ENCODE peak calls at places on chromosomes 12 and 14, in five cellular contexts. One of them, this sample, is unnamed. For H3K4me1 and H3K36me3, the result is how much of the 10 kb centered on the place peaks cover.

GRCh38 chr14:64801046-64801445 is 78.7 kb downstream of the SPTB start:
- DNase-seq in PC-9: no peak
- DNase-seq in CD8-positive, alpha-beta T cell: no peak
- DNase-seq in neuronal stem cell: no peak
- DNase-seq in naive thymus-derived CD4-positive, alpha-beta T cell: no peak
- DNase-seq in this sample: no peak

GRCh38 chr12:82745807-82746206 is 59.1 kb downstream of the TMTC2 start:
- DNase-seq in CD8-positive, alpha-beta T cell: no peak
- DNase-seq in naive thymus-derived CD4-positive, alpha-beta T cell: no peak
- DNase-seq in PC-9: no peak
- DNase-seq in neuronal stem cell: no peak
- DNase-seq in this sample: no peak

GRCh38 chr14:102927878-102928411 is 5.5 kb downstream of the AMN start:
- DNase-seq in naive thymus-derived CD4-positive, alpha-beta T cell: no peak
- DNase-seq in PC-9: peak
- DNase-seq in neuronal stem cell: no peak
- DNase-seq in CD8-positive, alpha-beta T cell: no peak
- DNase-seq in this sample: no peak

GRCh38 chr14:68076451-68076850 is 256.9 kb downstream of the RAD51B start:
- DNase-seq in neuronal stem cell: no peak
- DNase-seq in naive thymus-derived CD4-positive, alpha-beta T cell: no peak
- DNase-seq in CD8-positive, alpha-beta T cell: no peak
- DNase-seq in PC-9: no peak
- DNase-seq in this sample: no peak

GRCh38 chr12:124487065-124487833 is 80.2 kb downstream of the NCOR2 start:
- DNase-seq in CD8-positive, alpha-beta T cell: no peak
- DNase-seq in neuronal stem cell: no peak
- DNase-seq in PC-9: no peak
- DNase-seq in naive thymus-derived CD4-positive, alpha-beta T cell: no peak
- DNase-seq in this sample: no peak

GRCh38 chr12:24739094-24739779 is 209.7 kb downstream of the BCAT1 start:
- DNase-seq in PC-9: no peak
- DNase-seq in naive thymus-derived CD4-positive, alpha-beta T cell: no peak
- DNase-seq in CD8-positive, alpha-beta T cell: no peak
- DNase-seq in neuronal stem cell: no peak
- DNase-seq in this sample: no peak

GRCh38 chr14:68789798-68790655 is 2.8 kb downstream of the ZFP36L1 start:
- DNase-seq in naive thymus-derived CD4-positive, alpha-beta T cell: no peak
- DNase-seq in CD8-positive, alpha-beta T cell: no peak
- DNase-seq in PC-9: peak
- DNase-seq in neuronal stem cell: no peak
- DNase-seq in this sample: no peak

GRCh38 chr12:86148612-86149011 is 107.6 kb downstream of the MGAT4C start:
- DNase-seq in naive thymus-derived CD4-positive, alpha-beta T cell: no peak
- DNase-seq in PC-9: no peak
- DNase-seq in neuronal stem cell: no peak
- DNase-seq in CD8-positive, alpha-beta T cell: no peak
- DNase-seq in this sample: no peak

GRCh38 chr12:111578276-111578970 is 20.7 kb downstream of the ATXN2 start:
- DNase-seq in CD8-positive, alpha-beta T cell: no peak
- DNase-seq in naive thymus-derived CD4-positive, alpha-beta T cell: no peak
- DNase-seq in PC-9: peak
- DNase-seq in neuronal stem cell: no peak
- DNase-seq in this sample: no peak

GRCh38 chr12:88895634-88896033 is 315.4 kb upstream of the KITLG start:
- DNase-seq in CD8-positive, alpha-beta T cell: no peak
- DNase-seq in PC-9: no peak
- DNase-seq in neuronal stem cell: no peak
- DNase-seq in naive thymus-derived CD4-positive, alpha-beta T cell: no peak
- DNase-seq in this sample: no peak

GRCh38 chr12:105205322-105206048 is 30.5 kb downstream of the APPL2 start:
- DNase-seq in CD8-positive, alpha-beta T cell: no peak
- DNase-seq in PC-9: no peak
- DNase-seq in naive thymus-derived CD4-positive, alpha-beta T cell: no peak
- DNase-seq in neuronal stem cell: no peak
- DNase-seq in this sample: no peak

GRCh38 chr14:71439247-71439646 is 493.0 kb upstream of the RGS6 start:
- DNase-seq in CD8-positive, alpha-beta T cell: no peak
- DNase-seq in neuronal stem cell: no peak
- DNase-seq in naive thymus-derived CD4-positive, alpha-beta T cell: no peak
- DNase-seq in PC-9: no peak
- DNase-seq in this sample: no peak

GRCh38 chr12:45192041-45192695 is 23.7 kb upstream of the ANO6 start:
- DNase-seq in naive thymus-derived CD4-positive, alpha-beta T cell: no peak
- DNase-seq in neuronal stem cell: no peak
- DNase-seq in CD8-positive, alpha-beta T cell: no peak
- DNase-seq in PC-9: peak
- DNase-seq in this sample: no peak

GRCh38 chr14:103143535-103143934 is 20.3 kb downstream of the TNFAIP2 start:
- DNase-seq in naive thymus-derived CD4-positive, alpha-beta T cell: no peak
- DNase-seq in PC-9: peak
- DNase-seq in neuronal stem cell: no peak
- DNase-seq in CD8-positive, alpha-beta T cell: no peak
- DNase-seq in this sample: no peak

GRCh38 chr14:63394856-63395255 is 76.1 kb upstream of the GPHB5 start:
- DNase-seq in CD8-positive, alpha-beta T cell: no peak
- DNase-seq in PC-9: no peak
- DNase-seq in neuronal stem cell: no peak
- DNase-seq in naive thymus-derived CD4-positive, alpha-beta T cell: no peak
- DNase-seq in this sample: no peak

GRCh38 chr12:19093218-19093617 is 36.3 kb upstream of the PLEKHA5 start:
- DNase-seq in PC-9: no peak
- DNase-seq in neuronal stem cell: no peak
- DNase-seq in naive thymus-derived CD4-positive, alpha-beta T cell: no peak
- DNase-seq in CD8-positive, alpha-beta T cell: no peak
- DNase-seq in this sample: no peak

GRCh38 chr14:37592288-37593274 is 2.5 kb downstream of the FOXA1 start:
- DNase-seq in naive thymus-derived CD4-positive, alpha-beta T cell: no peak
- DNase-seq in neuronal stem cell: peak
- DNase-seq in CD8-positive, alpha-beta T cell: no peak
- DNase-seq in PC-9: peak
- DNase-seq in this sample: no peak

GRCh38 chr14:50045039-50045711 is 71.2 kb downstream of the VCPKMT start:
- DNase-seq in CD8-positive, alpha-beta T cell: peak
- DNase-seq in neuronal stem cell: no peak
- DNase-seq in naive thymus-derived CD4-positive, alpha-beta T cell: peak
- DNase-seq in PC-9: peak
- DNase-seq in this sample: peak

GRCh38 chr12:118126119-118126757 is 9.7 kb upstream of the PEBP1 start:
- DNase-seq in naive thymus-derived CD4-positive, alpha-beta T cell: no peak
- DNase-seq in PC-9: no peak
- DNase-seq in neuronal stem cell: no peak
- DNase-seq in CD8-positive, alpha-beta T cell: no peak
- DNase-seq in this sample: no peak

GRCh38 chr14:70785556-70785955 is 23.8 kb downstream of the MAP3K9 start:
- DNase-seq in CD8-positive, alpha-beta T cell: no peak
- DNase-seq in PC-9: no peak
- DNase-seq in naive thymus-derived CD4-positive, alpha-beta T cell: no peak
- DNase-seq in neuronal stem cell: no peak
- DNase-seq in this sample: no peak

GRCh38 chr12:113298861-113299545 is 35.9 kb downstream of the SLC8B1 start:
- DNase-seq in CD8-positive, alpha-beta T cell: no peak
- DNase-seq in neuronal stem cell: no peak
- DNase-seq in naive thymus-derived CD4-positive, alpha-beta T cell: no peak
- DNase-seq in PC-9: no peak
- DNase-seq in this sample: no peak

GRCh38 chr12:29148065-29148957 is 767 bp upstream of the FAR2 start:
- DNase-seq in CD8-positive, alpha-beta T cell: no peak
- DNase-seq in neuronal stem cell: no peak
- DNase-seq in PC-9: peak
- DNase-seq in naive thymus-derived CD4-positive, alpha-beta T cell: peak
- DNase-seq in this sample: no peak

GRCh38 chr12:49825360-49825970 is 2.7 kb downstream of the NCKAP5L start:
- DNase-seq in PC-9: no peak
- DNase-seq in naive thymus-derived CD4-positive, alpha-beta T cell: no peak
- DNase-seq in CD8-positive, alpha-beta T cell: no peak
- DNase-seq in neuronal stem cell: no peak
- DNase-seq in this sample: no peak

GRCh38 chr14:90500665-90501370 is 104.0 kb downstream of the CALM1 start:
- DNase-seq in neuronal stem cell: no peak
- DNase-seq in naive thymus-derived CD4-positive, alpha-beta T cell: no peak
- DNase-seq in CD8-positive, alpha-beta T cell: no peak
- DNase-seq in PC-9: no peak
- DNase-seq in this sample: no peak

GRCh38 chr14:59454131-59454530 is 11.0 kb downstream of the GPR135 start:
- DNase-seq in neuronal stem cell: no peak
- DNase-seq in CD8-positive, alpha-beta T cell: no peak
- DNase-seq in naive thymus-derived CD4-positive, alpha-beta T cell: no peak
- DNase-seq in PC-9: no peak
- DNase-seq in this sample: no peak
- H3K27ac ChIP-seq in neuronal stem cell: no peak
- H3K27ac ChIP-seq in CD8-positive, alpha-beta T cell: no peak
- H3K27ac ChIP-seq in naive thymus-derived CD4-positive, alpha-beta T cell: no peak
- H3K27ac ChIP-seq in PC-9: no peak
- H3K27ac ChIP-seq in this sample: no peak

DNA sequence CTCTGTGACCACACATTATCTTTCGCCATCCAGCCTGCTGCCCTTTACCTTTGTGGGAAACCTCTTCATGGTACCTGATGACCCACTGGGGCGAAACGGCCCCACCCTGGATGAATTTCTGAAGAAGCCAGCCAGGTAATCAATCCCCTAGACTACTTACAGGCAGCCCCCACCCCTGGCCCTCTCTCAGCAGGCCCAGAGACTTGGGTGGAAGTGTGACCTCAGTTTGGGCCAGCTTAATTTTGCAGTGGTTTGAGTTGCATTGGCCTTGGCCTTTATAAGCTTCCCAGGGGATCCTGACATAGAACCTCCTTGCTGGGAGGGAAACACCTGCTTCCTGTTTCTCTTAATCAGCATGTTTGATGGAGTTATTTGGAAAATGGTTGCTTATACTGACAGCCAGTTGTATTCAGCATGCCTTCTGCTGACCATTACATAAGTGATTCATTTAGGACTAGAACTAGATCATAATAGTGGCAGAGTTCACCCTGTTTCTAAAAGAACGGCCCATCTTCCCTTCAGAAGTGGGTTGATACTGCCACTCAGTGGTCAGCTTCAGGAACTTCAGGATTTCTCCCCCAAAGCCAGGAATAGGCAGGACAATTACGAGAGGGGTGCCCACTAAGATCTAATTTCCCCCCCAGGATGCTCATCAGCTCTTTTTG is 6.1 kb downstream of the SDR39U1 start:
- DNase-seq in PC-9: peak
- DNase-seq in naive thymus-derived CD4-positive, alpha-beta T cell: peak
- DNase-seq in CD8-positive, alpha-beta T cell: no peak
- DNase-seq in neuronal stem cell: peak
- DNase-seq in this sample: peak
- H3K4me1 ChIP-seq in PC-9: under half
- H3K4me1 ChIP-seq in naive thymus-derived CD4-positive, alpha-beta T cell: under half
- H3K4me1 ChIP-seq in CD8-positive, alpha-beta T cell: under half
- H3K4me1 ChIP-seq in neuronal stem cell: under half
- H3K4me1 ChIP-seq in this sample: under half

DNA sequence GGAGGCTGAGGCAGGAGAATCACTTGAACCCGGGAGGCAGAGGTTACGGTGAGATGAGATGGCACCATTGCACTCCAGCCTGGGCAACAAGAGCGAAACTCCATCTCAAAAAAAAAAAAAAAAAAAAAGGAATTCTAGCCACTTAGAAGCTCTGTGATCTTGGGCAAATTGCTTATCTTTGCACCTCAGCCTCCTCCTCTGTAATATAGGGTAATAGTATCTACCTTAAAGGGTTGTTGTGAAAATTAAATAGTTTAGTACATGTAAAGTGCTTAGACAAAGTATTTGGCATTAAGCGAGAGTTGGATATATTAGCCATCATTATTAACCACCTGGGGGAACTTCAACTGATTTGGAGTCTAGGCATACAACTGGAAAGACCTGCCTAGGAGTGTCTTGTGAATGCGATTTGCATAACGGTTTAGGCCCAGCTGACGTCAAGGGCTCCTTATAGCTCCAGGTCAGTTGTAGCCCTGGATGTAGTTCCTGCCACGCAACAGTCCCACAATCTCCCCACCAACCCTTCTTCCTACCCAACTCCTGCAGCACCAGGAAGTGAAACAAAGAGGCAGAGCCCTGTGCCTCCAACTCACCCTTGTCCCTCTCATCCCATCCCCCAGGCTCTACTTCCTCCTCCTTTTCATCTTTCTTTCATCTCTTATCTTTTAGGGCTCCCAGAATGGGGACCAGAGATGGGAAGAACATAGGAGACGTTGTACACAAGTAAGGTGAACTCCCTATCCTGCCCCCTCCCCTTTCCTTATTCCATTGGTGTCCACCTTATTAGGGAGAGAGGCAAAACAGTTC is 2.1 kb upstream of the IL23A start:
- DNase-seq in PC-9: no peak
- DNase-seq in neuronal stem cell: no peak
- DNase-seq in naive thymus-derived CD4-positive, alpha-beta T cell: no peak
- DNase-seq in CD8-positive, alpha-beta T cell: no peak
- DNase-seq in this sample: no peak
- H3K36me3 ChIP-seq in PC-9: under half
- H3K36me3 ChIP-seq in neuronal stem cell: under half
- H3K36me3 ChIP-seq in naive thymus-derived CD4-positive, alpha-beta T cell: under half
- H3K36me3 ChIP-seq in CD8-positive, alpha-beta T cell: under half
- H3K36me3 ChIP-seq in this sample: under half

DNA sequence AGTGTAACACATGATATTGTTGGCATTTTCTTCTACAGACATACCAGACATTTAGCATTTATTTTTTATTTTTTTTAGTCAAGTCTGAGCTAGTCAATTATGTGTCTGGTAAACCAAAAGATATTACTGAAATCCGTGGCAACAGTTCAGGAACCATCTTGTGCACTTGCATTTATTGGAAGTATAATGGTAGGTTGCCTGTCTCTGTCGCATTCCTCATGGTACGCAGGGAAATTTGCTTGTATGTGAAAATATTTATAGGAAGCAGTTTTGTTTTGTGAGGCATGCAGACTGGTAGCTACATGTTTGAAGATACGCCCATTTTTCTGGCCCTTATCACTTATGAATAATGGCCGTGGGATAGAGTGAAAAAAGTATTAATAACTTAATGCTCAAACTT is 186.1 kb upstream of the SLC38A2 start:
- DNase-seq in CD8-positive, alpha-beta T cell: no peak
- DNase-seq in naive thymus-derived CD4-positive, alpha-beta T cell: no peak
- DNase-seq in PC-9: no peak
- DNase-seq in neuronal stem cell: no peak
- DNase-seq in this sample: no peak
- H3K27ac ChIP-seq in CD8-positive, alpha-beta T cell: no peak
- H3K27ac ChIP-seq in naive thymus-derived CD4-positive, alpha-beta T cell: no peak
- H3K27ac ChIP-seq in PC-9: peak
- H3K27ac ChIP-seq in neuronal stem cell: no peak
- H3K27ac ChIP-seq in this sample: no peak

This sample was measured in CD4-positive, alpha-beta memory T cell.